ENCODE peak calls at places on chromosomes 13 and 19, in eight cellular contexts. One of them, this sample, is unnamed.

GRCh38 chr13:67048084-67048792 is 181.9 kb downstream of the PCDH9 start:
- DNase-seq in endodermal cell: no peak
- DNase-seq in HCT116: no peak
- DNase-seq in fibroblast of lung: peak; percentile 95
- DNase-seq in Peyer's patch: no peak
- DNase-seq in sigmoid colon: no peak
- DNase-seq in left lung: no peak
- DNase-seq in mucosa of descending colon: no peak
- DNase-seq in this sample: no peak

GRCh38 chr13:43136940-43137574 is 113.7 kb downstream of the DNAJC15 start:
- DNase-seq in endodermal cell: no peak
- DNase-seq in HCT116: no peak
- DNase-seq in fibroblast of lung: no peak
- DNase-seq in Peyer's patch: no peak
- DNase-seq in sigmoid colon: no peak
- DNase-seq in left lung: no peak
- DNase-seq in mucosa of descending colon: no peak
- DNase-seq in this sample: no peak

GRCh38 chr13:102913924-102914628 is 68.2 kb downstream of the ERCC5 start:
- DNase-seq in endodermal cell: no peak
- DNase-seq in HCT116: no peak
- DNase-seq in fibroblast of lung: peak; percentile 60
- DNase-seq in Peyer's patch: peak; percentile 68
- DNase-seq in sigmoid colon: no peak
- DNase-seq in left lung: no peak
- DNase-seq in mucosa of descending colon: peak; percentile 32
- DNase-seq in this sample: peak; percentile 42

GRCh38 chr13:49560270-49561063 is 24.9 kb downstream of the RCBTB1 start:
- DNase-seq in endodermal cell: peak; percentile 81
- DNase-seq in HCT116: no peak
- DNase-seq in fibroblast of lung: peak; percentile 20
- DNase-seq in Peyer's patch: no peak
- DNase-seq in sigmoid colon: no peak
- DNase-seq in left lung: no peak
- DNase-seq in mucosa of descending colon: peak; percentile 39
- DNase-seq in this sample: peak; percentile 32

GRCh38 chr13:40984670-40985366 is 34.3 kb downstream of the ELF1 start:
- DNase-seq in endodermal cell: no peak
- DNase-seq in HCT116: no peak
- DNase-seq in fibroblast of lung: no peak
- DNase-seq in Peyer's patch: no peak
- DNase-seq in sigmoid colon: no peak
- DNase-seq in left lung: no peak
- DNase-seq in mucosa of descending colon: no peak
- DNase-seq in this sample: peak; percentile 13

GRCh38 chr13:26584713-26585112 is 27.2 kb downstream of the WASF3 start:
- DNase-seq in endodermal cell: no peak
- DNase-seq in HCT116: no peak
- DNase-seq in fibroblast of lung: peak; percentile 71
- DNase-seq in Peyer's patch: no peak
- DNase-seq in sigmoid colon: no peak
- DNase-seq in left lung: no peak
- DNase-seq in mucosa of descending colon: no peak
- DNase-seq in this sample: peak; percentile 58

GRCh38 chr13:39968646-39969475 is 313.4 kb downstream of the COG6 start:
- DNase-seq in endodermal cell: no peak
- DNase-seq in HCT116: no peak
- DNase-seq in fibroblast of lung: no peak
- DNase-seq in Peyer's patch: no peak
- DNase-seq in sigmoid colon: no peak
- DNase-seq in left lung: no peak
- DNase-seq in mucosa of descending colon: no peak
- DNase-seq in this sample: no peak

GRCh38 chr19:2634960-2635359 is 67.5 kb downstream of the GNG7 start:
- DNase-seq in endodermal cell: no peak
- DNase-seq in HCT116: no peak
- DNase-seq in fibroblast of lung: no peak
- DNase-seq in Peyer's patch: no peak
- DNase-seq in sigmoid colon: no peak
- DNase-seq in left lung: no peak
- DNase-seq in mucosa of descending colon: no peak
- DNase-seq in this sample: no peak

GRCh38 chr19:54470991-54471782 is 1.9 kb downstream of the CDC42EP5 start:
- DNase-seq in endodermal cell: peak; percentile 72
- DNase-seq in HCT116: no peak
- DNase-seq in fibroblast of lung: no peak
- DNase-seq in Peyer's patch: no peak
- DNase-seq in sigmoid colon: peak; percentile 78
- DNase-seq in left lung: peak; percentile 76
- DNase-seq in mucosa of descending colon: peak; percentile 71
- DNase-seq in this sample: peak; percentile 19

GRCh38 chr13:74087304-74087703 is 46.9 kb downstream of the KLF12 start:
- DNase-seq in endodermal cell: no peak
- DNase-seq in HCT116: no peak
- DNase-seq in fibroblast of lung: no peak
- DNase-seq in Peyer's patch: no peak
- DNase-seq in sigmoid colon: no peak
- DNase-seq in left lung: no peak
- DNase-seq in mucosa of descending colon: no peak
- DNase-seq in this sample: no peak

GRCh38 chr13:74093691-74094090 is 40.5 kb downstream of the KLF12 start:
- DNase-seq in endodermal cell: no peak
- DNase-seq in HCT116: no peak
- DNase-seq in fibroblast of lung: peak; percentile 62
- DNase-seq in Peyer's patch: no peak
- DNase-seq in sigmoid colon: no peak
- DNase-seq in left lung: no peak
- DNase-seq in mucosa of descending colon: no peak
- DNase-seq in this sample: no peak

GRCh38 chr13:74092711-74093110 is 41.5 kb downstream of the KLF12 start:
- DNase-seq in endodermal cell: no peak
- DNase-seq in HCT116: no peak
- DNase-seq in fibroblast of lung: no peak
- DNase-seq in Peyer's patch: no peak
- DNase-seq in sigmoid colon: no peak
- DNase-seq in left lung: no peak
- DNase-seq in mucosa of descending colon: no peak
- DNase-seq in this sample: no peak

GRCh38 chr13:74090397-74090796 is 43.8 kb downstream of the KLF12 start:
- DNase-seq in endodermal cell: no peak
- DNase-seq in HCT116: no peak
- DNase-seq in fibroblast of lung: peak; percentile 59
- DNase-seq in Peyer's patch: no peak
- DNase-seq in sigmoid colon: no peak
- DNase-seq in left lung: no peak
- DNase-seq in mucosa of descending colon: no peak
- DNase-seq in this sample: no peak

DNA sequence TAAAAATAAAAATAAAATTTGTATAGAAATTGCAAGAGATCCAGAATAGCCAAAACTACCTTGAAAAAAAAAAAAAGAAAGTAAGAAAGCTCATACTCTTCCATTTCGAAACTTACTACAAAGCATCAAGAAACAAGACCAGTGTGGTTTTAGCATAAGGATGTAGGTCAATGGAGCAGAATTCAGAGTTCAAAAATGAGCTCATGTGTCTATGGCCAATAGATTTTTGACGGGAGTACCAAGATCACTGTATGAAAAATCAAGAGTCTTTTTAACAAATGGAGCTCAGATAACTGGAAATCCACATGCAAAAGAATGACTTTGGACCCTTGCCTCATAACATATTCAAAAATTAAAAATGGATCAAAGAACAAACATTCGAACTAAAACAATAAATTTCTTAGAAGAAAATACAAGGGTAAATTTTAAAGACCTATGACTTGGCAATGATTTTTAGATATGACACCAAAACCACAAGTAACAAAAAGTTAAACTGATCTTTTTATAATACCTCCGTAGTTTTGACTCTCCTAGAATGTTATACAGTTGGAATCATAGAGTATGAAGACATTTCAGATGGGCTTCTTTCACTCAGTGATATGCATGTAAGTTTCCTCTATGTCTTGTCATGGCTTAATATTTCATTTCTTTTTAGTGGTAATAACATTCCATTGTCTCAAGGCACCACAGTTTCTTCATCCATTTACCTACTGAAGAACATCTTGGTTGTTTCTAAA is 43.2 kb downstream of the KLF12 start:
- DNase-seq in endodermal cell: no peak
- DNase-seq in HCT116: no peak
- DNase-seq in fibroblast of lung: no peak
- DNase-seq in Peyer's patch: no peak
- DNase-seq in sigmoid colon: no peak
- DNase-seq in left lung: no peak
- DNase-seq in mucosa of descending colon: no peak
- DNase-seq in this sample: no peak
- H3K4me1 ChIP-seq in endodermal cell: no peaks in the 10 kb centered on the region
- H3K4me1 ChIP-seq in HCT116: no peaks in the 10 kb centered on the region
- H3K4me1 ChIP-seq in fibroblast of lung: no peaks in the 10 kb centered on the region
- H3K4me1 ChIP-seq in Peyer's patch: no peaks in the 10 kb centered on the region
- H3K4me1 ChIP-seq in sigmoid colon: no peaks in the 10 kb centered on the region
- H3K4me1 ChIP-seq in left lung: no peaks in the 10 kb centered on the region
- H3K4me1 ChIP-seq in mucosa of descending colon: no peaks in the 10 kb centered on the region
- H3K4me1 ChIP-seq in this sample: peaks cover 5% of the 10 kb centered on the region

GRCh38 chr13:99932912-99933311 is 38.7 kb downstream of the ZIC5 start:
- DNase-seq in endodermal cell: no peak
- DNase-seq in HCT116: no peak
- DNase-seq in fibroblast of lung: no peak
- DNase-seq in Peyer's patch: no peak
- DNase-seq in sigmoid colon: no peak
- DNase-seq in left lung: no peak
- DNase-seq in mucosa of descending colon: no peak
- DNase-seq in this sample: no peak

GRCh38 chr13:99930925-99931324 is 40.6 kb downstream of the ZIC5 start:
- DNase-seq in endodermal cell: no peak
- DNase-seq in HCT116: no peak
- DNase-seq in fibroblast of lung: no peak
- DNase-seq in Peyer's patch: no peak
- DNase-seq in sigmoid colon: no peak
- DNase-seq in left lung: no peak
- DNase-seq in mucosa of descending colon: no peak
- DNase-seq in this sample: no peak

GRCh38 chr13:99941086-99941485 is 30.5 kb downstream of the ZIC5 start:
- DNase-seq in endodermal cell: no peak
- DNase-seq in HCT116: no peak
- DNase-seq in fibroblast of lung: no peak
- DNase-seq in Peyer's patch: no peak
- DNase-seq in sigmoid colon: no peak
- DNase-seq in left lung: no peak
- DNase-seq in mucosa of descending colon: peak; percentile 71
- DNase-seq in this sample: no peak

GRCh38 chr13:99931462-99931861 is 40.1 kb downstream of the ZIC5 start:
- DNase-seq in endodermal cell: no peak
- DNase-seq in HCT116: no peak
- DNase-seq in fibroblast of lung: no peak
- DNase-seq in Peyer's patch: no peak
- DNase-seq in sigmoid colon: no peak
- DNase-seq in left lung: no peak
- DNase-seq in mucosa of descending colon: no peak
- DNase-seq in this sample: no peak

GRCh38 chr13:99935772-99936171 is 35.8 kb downstream of the ZIC5 start:
- DNase-seq in endodermal cell: peak; percentile 82
- DNase-seq in HCT116: no peak
- DNase-seq in fibroblast of lung: no peak
- DNase-seq in Peyer's patch: no peak
- DNase-seq in sigmoid colon: no peak
- DNase-seq in left lung: no peak
- DNase-seq in mucosa of descending colon: no peak
- DNase-seq in this sample: no peak
- TF ChIP-seq CTCF in endodermal cell: peak; percentile 69
- TF ChIP-seq CTCF in HCT116: peak; percentile 12
- TF ChIP-seq CTCF in fibroblast of lung: no peak
- TF ChIP-seq CTCF in Peyer's patch: no peak
- TF ChIP-seq CTCF in sigmoid colon: no peak
- TF ChIP-seq CTCF in left lung: no peak
- TF ChIP-seq CTCF in mucosa of descending colon: no peak
- TF ChIP-seq CTCF in this sample: no peak

DNA sequence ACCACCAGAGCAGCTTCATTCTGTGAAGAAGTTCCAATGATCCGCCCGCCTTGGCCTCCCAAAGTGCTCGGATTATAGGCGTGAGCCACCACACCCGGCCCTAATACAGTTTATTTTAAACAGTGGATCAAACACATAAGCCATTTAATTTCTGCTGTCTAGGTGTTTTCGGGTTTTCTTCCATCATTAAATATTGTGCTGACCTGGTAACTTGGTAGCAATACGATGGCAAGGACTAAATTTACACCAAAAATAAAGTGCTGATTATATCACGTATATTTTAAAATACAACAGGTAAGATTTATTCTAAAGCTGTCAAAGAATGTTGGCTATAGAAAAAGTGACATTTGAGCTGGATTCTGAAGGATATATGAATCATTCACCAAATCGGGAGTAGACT is 1.3 kb downstream of the MED4 start:
- DNase-seq in endodermal cell: no peak
- DNase-seq in HCT116: no peak
- DNase-seq in fibroblast of lung: no peak
- DNase-seq in Peyer's patch: no peak
- DNase-seq in sigmoid colon: no peak
- DNase-seq in left lung: no peak
- DNase-seq in mucosa of descending colon: no peak
- DNase-seq in this sample: no peak
- H3K4me1 ChIP-seq in endodermal cell: peaks cover 11% of the 10 kb centered on the region
- H3K4me1 ChIP-seq in HCT116: peaks cover 7% of the 10 kb centered on the region
- H3K4me1 ChIP-seq in fibroblast of lung: no peaks in the 10 kb centered on the region
- H3K4me1 ChIP-seq in Peyer's patch: no peaks in the 10 kb centered on the region
- H3K4me1 ChIP-seq in sigmoid colon: peaks cover 30% of the 10 kb centered on the region
- H3K4me1 ChIP-seq in left lung: peaks cover 35% of the 10 kb centered on the region
- H3K4me1 ChIP-seq in mucosa of descending colon: peaks cover 12% of the 10 kb centered on the region
- H3K4me1 ChIP-seq in this sample: peaks cover 4% of the 10 kb centered on the region

DNA sequence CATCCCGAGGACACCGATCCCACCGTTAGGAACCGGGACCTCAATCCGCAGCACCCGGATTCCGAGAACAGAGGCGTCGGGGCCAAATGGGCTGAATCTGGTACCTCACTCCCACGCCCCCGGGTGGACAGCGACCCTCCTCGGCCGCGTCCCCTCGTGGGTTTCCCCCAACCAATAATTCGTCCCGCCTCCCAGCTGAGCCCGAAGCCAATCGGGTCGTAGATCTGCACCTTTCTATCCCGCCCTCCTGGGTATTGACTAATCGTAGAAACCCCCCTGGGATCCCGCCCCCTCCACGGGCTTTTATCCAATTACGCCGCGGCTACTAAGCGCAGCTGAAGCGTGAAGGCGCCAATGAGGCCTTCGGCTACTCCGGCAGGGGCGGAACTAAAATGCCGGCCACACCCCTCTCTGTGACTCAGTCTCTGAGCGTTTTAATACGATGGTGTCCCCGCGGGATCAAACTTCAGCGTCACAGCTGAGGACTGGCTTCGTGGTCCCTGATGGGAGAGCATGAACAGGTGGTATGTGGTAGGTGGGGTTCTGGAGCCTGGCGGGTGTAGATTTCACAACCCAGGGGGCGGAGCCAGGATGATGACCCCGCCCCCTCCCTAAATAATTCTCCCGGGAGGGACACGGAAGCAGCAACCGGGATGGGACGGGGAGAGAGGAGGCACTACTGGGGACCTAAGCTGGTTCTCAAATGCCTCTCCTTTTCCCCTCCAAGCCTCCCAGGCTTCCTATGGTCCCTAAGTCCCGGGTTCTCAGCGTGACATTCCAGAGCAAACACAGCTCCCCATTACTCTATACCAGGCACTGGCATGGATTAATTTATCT is at the start of the genes CCDC159 and TMEM205:
- DNase-seq in endodermal cell: peak; percentile 99
- DNase-seq in HCT116: peak; percentile 100
- DNase-seq in fibroblast of lung: peak; percentile 99
- DNase-seq in Peyer's patch: peak; percentile 99
- DNase-seq in sigmoid colon: peak; percentile 100
- DNase-seq in left lung: peak; percentile 95
- DNase-seq in mucosa of descending colon: peak; percentile 99
- DNase-seq in this sample: peak; percentile 99
- TF ChIP-seq CTCF in endodermal cell: no peak
- TF ChIP-seq CTCF in HCT116: no peak
- TF ChIP-seq CTCF in fibroblast of lung: no peak
- TF ChIP-seq CTCF in Peyer's patch: no peak
- TF ChIP-seq CTCF in sigmoid colon: no peak
- TF ChIP-seq CTCF in left lung: no peak
- TF ChIP-seq CTCF in mucosa of descending colon: peak; percentile 25
- TF ChIP-seq CTCF in this sample: no peak

This sample was measured in foreskin keratinocyte.